ENCODE peak calls at places on chromosomes 11 and 22, in seven cellular contexts. L, U, K, M, C, E and F are unnamed samples.

GRCh38 chr11:124746621-124747243 is 5.3 kb downstream of the VSIG2 start:
- DNase-seq in M (peak), L (peak), C (peak), E (peak), K (peak), U (peak), F (peak)

GRCh38 chr11:1879342-1879940 is 12.3 kb downstream of the PRR33 start:
- DNase-seq in K (no peak), E (no peak), C (no peak), M (no peak), L (no peak), U (no peak), F (peak)

GRCh38 chr11:1988667-1989317 is 8.8 kb downstream of the H19 start:
- DNase-seq in U (peak), K (no peak), E (no peak), C (no peak), M (no peak), L (no peak), F (peak)

GRCh38 chr22:25362883-25363240 is 143.4 kb downstream of the CRYBB2 start:
- DNase-seq in M (no peak), U (no peak), L (no peak), C (no peak), E (no peak), K (no peak), F (no peak)

GRCh38 chr11:76623884-76624419 is 46.6 kb downstream of the LRRC32 start:
- DNase-seq in U (no peak), E (no peak), C (no peak), M (no peak), L (no peak), K (peak), F (no peak)

GRCh38 chr11:66559141-66559861 is 9.1 kb downstream of the CTSF start:
- DNase-seq in K (no peak), C (no peak), M (no peak), E (no peak), L (no peak), U (no peak), F (no peak)

GRCh38 chr11:35298369-35298768 is 121.0 kb downstream of the SLC1A2 start:
- DNase-seq in E (no peak), K (no peak), L (no peak), U (no peak), M (no peak), C (no peak), F (no peak)

GRCh38 chr11:101456812-101457211 is 127.0 kb downstream of the TRPC6 start:
- DNase-seq in U (no peak), L (no peak), C (no peak), M (no peak), K (no peak), E (no peak), F (no peak)

GRCh38 chr11:79439893-79440450 is 858 bp downstream of the TENM4 start:
- DNase-seq in U (no peak), M (peak), K (peak), L (no peak), C (peak), E (no peak), F (peak)

GRCh38 chr11:116953525-116954284 is 116.3 kb upstream of the APOA1 start:
- DNase-seq in E (no peak), U (no peak), M (no peak), L (no peak), K (no peak), C (no peak), F (no peak)

GRCh38 chr11:92376146-92376599 is 151.6 kb downstream of the FAT3 start:
- DNase-seq in E (no peak), L (no peak), M (no peak), C (no peak), K (no peak), U (peak), F (no peak)

GRCh38 chr22:16955678-16956210 is 52.3 kb downstream of the GAB4 start:
- DNase-seq in E (no peak), L (peak), C (no peak), M (peak), U (no peak), K (no peak), F (no peak)

GRCh38 chr11:109073032-109073822 is 348.8 kb upstream of the C11orf87 start:
- DNase-seq in L (no peak), M (no peak), K (no peak), E (no peak), U (no peak), C (no peak), F (no peak)

GRCh38 chr11:86069408-86070086 is 663 bp upstream of the PICALM start:
- DNase-seq in K (peak), M (peak), U (peak), L (peak), C (no peak), E (peak), F (no peak)

GRCh38 chr11:113615098-113615497 is 91.0 kb downstream of the TMPRSS5 start:
- DNase-seq in M (no peak), K (no peak), L (no peak), U (no peak), E (no peak), C (no peak), F (no peak)

GRCh38 chr11:86151188-86152005 is 82.5 kb upstream of the PICALM start:
- DNase-seq in C (no peak), L (peak), K (no peak), M (no peak), E (peak), U (no peak), F (peak)

GRCh38 chr22:19387575-19387974 is 44.0 kb downstream of the HIRA start:
- DNase-seq in M (no peak), U (no peak), L (no peak), E (no peak), K (no peak), C (no peak), F (no peak)

GRCh38 chr11:128632151-128632791 is 44.9 kb upstream of the ETS1 start:
- DNase-seq in E (no peak), L (peak), U (peak), C (peak), K (no peak), M (no peak), F (no peak)

GRCh38 chr11:66970808-66971442 is 4.2 kb upstream of the C11orf86 start:
- DNase-seq in K (no peak), U (peak), L (no peak), E (peak), C (no peak), M (no peak), F (no peak)

GRCh38 chr11:132251095-132251494 is 880.7 kb downstream of the NTM start:
- DNase-seq in U (no peak), E (no peak), K (no peak), M (no peak), C (no peak), L (no peak), F (no peak)

GRCh38 chr22:38246692-38247091 is 26.1 kb downstream of the TMEM184B start:
- DNase-seq in E (no peak), M (peak), L (no peak), K (no peak), C (no peak), U (no peak), F (no peak)

GRCh38 chr11:20038969-20039368 is 121.3 kb downstream of the DBX1 start:
- DNase-seq in C (no peak), L (no peak), K (no peak), M (no peak), U (no peak), E (no peak), F (no peak)

GRCh38 chr11:87019582-87020271 is 18.0 kb upstream of the TMEM135 start:
- DNase-seq in U (no peak), K (no peak), E (no peak), C (peak), L (no peak), M (no peak), F (no peak)

GRCh38 chr11:79049627-79050238 is 391.1 kb downstream of the TENM4 start:
- DNase-seq in M (no peak), U (no peak), K (no peak), E (no peak), L (no peak), C (no peak), F (no peak)

GRCh38 chr11:8034604-8035224 is 46.3 kb upstream of the TUB start:
- DNase-seq in U (no peak), C (no peak), K (no peak), M (no peak), L (no peak), E (peak), F (no peak)

GRCh38 chr22:22368516-22368915 is 123.9 kb downstream of the VPREB1 start:
- DNase-seq in M (no peak), K (no peak), U (no peak), C (no peak), E (no peak), L (no peak), F (no peak)

GRCh38 chr22:25942989-25943411 is 201.0 kb downstream of the MYO18B start:
- DNase-seq in L (no peak), M (peak), K (peak), U (peak), E (no peak), C (no peak), F (no peak)

GRCh38 chr11:5107285-5107684 is 30.9 kb downstream of the OR52A5 start:
- DNase-seq in M (no peak), K (no peak), E (no peak), L (no peak), U (no peak), C (no peak), F (no peak)

GRCh38 chr11:61021661-61022212 is 50.3 kb downstream of the CD6 start:
- DNase-seq in E (no peak), M (no peak), U (no peak), L (no peak), C (peak), K (peak), F (no peak)

GRCh38 chr11:76240143-76240505 is 33.8 kb upstream of the WNT11 start:
- DNase-seq in M (no peak), L (no peak), U (no peak), K (no peak), E (no peak), C (no peak), F (peak)

GRCh38 chr11:116415095-116415494 is 357.7 kb downstream of the BUD13 start:
- DNase-seq in M (no peak), U (peak), L (no peak), C (peak), K (no peak), E (no peak), F (no peak)

GRCh38 chr11:86313793-86314192 is 11.8 kb downstream of the HIKESHI start:
- DNase-seq in E (no peak), L (no peak), C (no peak), K (no peak), M (no peak), U (no peak), F (no peak)

GRCh38 chr11:113884361-113884836 is 9.0 kb upstream of the USP28 start:
- DNase-seq in E (no peak), C (peak), K (no peak), M (no peak), U (no peak), L (no peak), F (no peak)

GRCh38 chr11:5698281-5698680 is 8.7 kb downstream of the TRIM22 start:
- DNase-seq in M (no peak), E (no peak), C (no peak), U (no peak), L (no peak), K (no peak), F (no peak)

GRCh38 chr22:31474743-31475142 is 14.9 kb downstream of the EIF4ENIF1 start:
- DNase-seq in U (no peak), M (no peak), C (no peak), E (no peak), L (no peak), K (no peak), F (no peak)

GRCh38 chr11:111370902-111371578 is 8.0 kb downstream of the POU2AF1 start:
- DNase-seq in E (no peak), C (no peak), K (no peak), U (no peak), L (peak), M (no peak), F (no peak)
- H3K4me3 ChIP-seq in E (no peak), C (no peak), K (no peak), U (no peak), L (peak), M (no peak), F (no peak)

DNA sequence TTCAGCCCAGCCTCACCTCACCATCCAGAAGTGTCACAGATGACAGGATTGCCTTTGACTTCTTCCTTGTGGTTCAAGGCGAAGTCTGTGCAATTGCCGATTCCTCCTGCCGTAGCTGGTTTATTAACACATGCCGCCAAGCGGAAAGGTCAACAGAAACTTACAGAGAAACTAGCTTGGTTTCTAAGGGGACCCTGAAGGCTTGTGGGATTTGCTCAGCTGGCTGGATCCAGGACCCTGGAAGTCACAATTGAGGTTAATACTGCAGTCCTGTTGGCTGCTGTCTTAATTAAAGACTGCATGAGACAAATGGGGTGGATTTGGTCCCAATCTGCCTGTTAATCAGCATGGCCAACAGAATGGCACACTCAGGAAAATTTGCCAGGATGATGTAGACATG is 65.5 kb downstream of the SHANK2 start:
- DNase-seq in E (no peak), K (no peak), C (no peak), M (no peak), U (no peak), L (no peak), F (peak)
- H3K4me3 ChIP-seq in E (no peak), K (no peak), C (no peak), M (no peak), U (no peak), L (no peak), F (no peak)

GRCh38 chr22:43152001-43152354 is 619 bp downstream of the TSPO start:
- DNase-seq in L (no peak), M (no peak), U (no peak), E (no peak), C (no peak), K (no peak), F (no peak)

GRCh38 chr22:43152355-43153071 is 1.2 kb downstream of the TSPO start:
- DNase-seq in U (peak), C (peak), M (peak), E (peak), L (peak), K (peak), F (peak)

GRCh38 chr22:43154887-43155536 is 3.7 kb downstream of the TSPO start:
- DNase-seq in L (no peak), U (no peak), K (no peak), C (no peak), E (peak), M (no peak), F (peak)

GRCh38 chr22:43155789-43156188 is 4.4 kb downstream of the TSPO start:
- DNase-seq in U (no peak), M (no peak), K (no peak), C (no peak), L (no peak), E (no peak), F (peak)

GRCh38 chr22:43153916-43154315 is 2.6 kb downstream of the TSPO start:
- DNase-seq in E (no peak), M (no peak), L (no peak), K (no peak), C (no peak), U (no peak), F (no peak)
- H3K4me3 ChIP-seq in E (no peak), M (no peak), L (peak), K (no peak), C (peak), U (no peak), F (no peak)

DNA sequence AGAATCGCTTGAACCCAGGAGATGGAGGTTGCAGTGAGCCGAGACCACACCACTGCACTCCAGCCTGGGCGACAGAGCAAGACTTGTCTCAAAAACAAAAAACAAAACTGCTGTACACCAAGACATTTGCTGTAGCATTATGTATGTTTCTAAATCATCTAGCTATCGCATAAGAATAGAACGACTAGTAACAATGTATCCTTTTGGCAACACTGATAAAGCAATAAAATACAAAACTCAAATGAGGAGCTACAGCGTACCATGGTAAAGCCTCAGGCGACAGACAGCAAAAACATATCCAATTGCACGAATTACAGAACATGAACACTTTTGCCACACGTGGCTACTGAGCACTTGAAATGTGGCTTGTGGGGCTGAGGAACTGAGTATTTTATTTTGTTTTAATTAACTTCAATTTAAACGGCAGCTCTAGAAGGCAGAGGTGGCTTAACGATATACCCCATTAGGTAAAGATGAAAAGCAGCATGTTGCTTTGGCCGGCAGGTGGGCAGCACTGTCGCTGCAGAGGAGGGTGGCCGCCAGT is 2.3 kb downstream of the TUBGCP6 start:
- DNase-seq in K (no peak), E (no peak), M (no peak), U (no peak), C (no peak), L (no peak), F (no peak)
- H3K4me3 ChIP-seq in K (peak), E (peak), M (peak), U (no peak), C (peak), L (peak), F (peak)